ENCODE peak calls at places on chromosome 9, in ten cellular contexts. One of them, this sample, is unnamed.
A peak's percentile ranks its signal among the peaks of the same experiment; 100 is the strongest.

GRCh38 chr9:72633966-72634365 is 112.6 kb downstream of the TMC1 start:
- DNase-seq in NT2/D1: no peak
- DNase-seq in uterus: no peak
- DNase-seq in Caco-2: no peak
- DNase-seq in CD4-positive, CD25-positive, alpha-beta regulatory T cell: no peak
- DNase-seq in fibroblast of pulmonary artery: peak; percentile 40
- DNase-seq in Peyer's patch: no peak
- DNase-seq in CD8-positive, alpha-beta T cell: no peak
- DNase-seq in keratinocyte: no peak
- DNase-seq in ascending aorta: no peak
- DNase-seq in this sample: no peak

GRCh38 chr9:4160284-4160683 is 139.6 kb downstream of the GLIS3 start:
- DNase-seq in NT2/D1: no peak
- DNase-seq in uterus: no peak
- DNase-seq in Caco-2: no peak
- DNase-seq in CD4-positive, CD25-positive, alpha-beta regulatory T cell: no peak
- DNase-seq in fibroblast of pulmonary artery: no peak
- DNase-seq in Peyer's patch: no peak
- DNase-seq in CD8-positive, alpha-beta T cell: no peak
- DNase-seq in keratinocyte: no peak
- DNase-seq in ascending aorta: no peak
- DNase-seq in this sample: no peak

GRCh38 chr9:125750656-125751035 is 3.5 kb downstream of the PBX3 start:
- DNase-seq in NT2/D1: no peak
- DNase-seq in uterus: no peak
- DNase-seq in Caco-2: no peak
- DNase-seq in CD4-positive, CD25-positive, alpha-beta regulatory T cell: no peak
- DNase-seq in fibroblast of pulmonary artery: no peak
- DNase-seq in Peyer's patch: no peak
- DNase-seq in CD8-positive, alpha-beta T cell: no peak
- DNase-seq in keratinocyte: no peak
- DNase-seq in ascending aorta: no peak
- DNase-seq in this sample: no peak

GRCh38 chr9:21031091-21031817 is at the start of gene HACD4:
- DNase-seq in NT2/D1: no peak
- DNase-seq in uterus: peak; percentile 61
- DNase-seq in Caco-2: no peak
- DNase-seq in CD4-positive, CD25-positive, alpha-beta regulatory T cell: peak; percentile 74
- DNase-seq in fibroblast of pulmonary artery: peak; percentile 38
- DNase-seq in Peyer's patch: peak; percentile 79
- DNase-seq in CD8-positive, alpha-beta T cell: peak; percentile 69
- DNase-seq in keratinocyte: no peak
- DNase-seq in ascending aorta: no peak
- DNase-seq in this sample: peak; percentile 24

GRCh38 chr9:37624073-37624472 is 26.7 kb upstream of the FRMPD1 start:
- DNase-seq in NT2/D1: no peak
- DNase-seq in uterus: no peak
- DNase-seq in Caco-2: no peak
- DNase-seq in CD4-positive, CD25-positive, alpha-beta regulatory T cell: no peak
- DNase-seq in fibroblast of pulmonary artery: no peak
- DNase-seq in Peyer's patch: no peak
- DNase-seq in CD8-positive, alpha-beta T cell: no peak
- DNase-seq in keratinocyte: no peak
- DNase-seq in ascending aorta: no peak
- DNase-seq in this sample: no peak

GRCh38 chr9:35835216-35835604 is 6.2 kb downstream of the TMEM8B start:
- DNase-seq in NT2/D1: no peak
- DNase-seq in uterus: no peak
- DNase-seq in Caco-2: no peak
- DNase-seq in CD4-positive, CD25-positive, alpha-beta regulatory T cell: no peak
- DNase-seq in fibroblast of pulmonary artery: no peak
- DNase-seq in Peyer's patch: no peak
- DNase-seq in CD8-positive, alpha-beta T cell: no peak
- DNase-seq in keratinocyte: no peak
- DNase-seq in ascending aorta: no peak
- DNase-seq in this sample: no peak

GRCh38 chr9:105877719-105878118 is 183.4 kb downstream of the TMEM38B start:
- DNase-seq in NT2/D1: no peak
- DNase-seq in uterus: no peak
- DNase-seq in Caco-2: no peak
- DNase-seq in CD4-positive, CD25-positive, alpha-beta regulatory T cell: no peak
- DNase-seq in fibroblast of pulmonary artery: no peak
- DNase-seq in Peyer's patch: no peak
- DNase-seq in CD8-positive, alpha-beta T cell: no peak
- DNase-seq in keratinocyte: no peak
- DNase-seq in ascending aorta: no peak
- DNase-seq in this sample: no peak

GRCh38 chr9:16526380-16526779 is 344.1 kb downstream of the BNC2 start:
- DNase-seq in NT2/D1: no peak
- DNase-seq in uterus: no peak
- DNase-seq in Caco-2: no peak
- DNase-seq in CD4-positive, CD25-positive, alpha-beta regulatory T cell: no peak
- DNase-seq in fibroblast of pulmonary artery: peak; percentile 81
- DNase-seq in Peyer's patch: no peak
- DNase-seq in CD8-positive, alpha-beta T cell: no peak
- DNase-seq in keratinocyte: no peak
- DNase-seq in ascending aorta: no peak
- DNase-seq in this sample: no peak

GRCh38 chr9:75027187-75028107 is 646 bp downstream of the CARNMT1 start:
- DNase-seq in NT2/D1: peak; percentile 16
- DNase-seq in uterus: peak; percentile 53
- DNase-seq in Caco-2: peak; percentile 36
- DNase-seq in CD4-positive, CD25-positive, alpha-beta regulatory T cell: peak; percentile 42
- DNase-seq in fibroblast of pulmonary artery: peak; percentile 35
- DNase-seq in Peyer's patch: peak; percentile 85
- DNase-seq in CD8-positive, alpha-beta T cell: peak; percentile 31
- DNase-seq in keratinocyte: no peak
- DNase-seq in ascending aorta: no peak
- DNase-seq in this sample: peak; percentile 46

GRCh38 chr9:87223397-87224246 is 274.0 kb upstream of the DAPK1 start:
- DNase-seq in NT2/D1: no peak
- DNase-seq in uterus: no peak
- DNase-seq in Caco-2: no peak
- DNase-seq in CD4-positive, CD25-positive, alpha-beta regulatory T cell: no peak
- DNase-seq in fibroblast of pulmonary artery: peak; percentile 28
- DNase-seq in Peyer's patch: no peak
- DNase-seq in CD8-positive, alpha-beta T cell: no peak
- DNase-seq in keratinocyte: no peak
- DNase-seq in ascending aorta: no peak
- DNase-seq in this sample: no peak

GRCh38 chr9:117340422-117340821 is 74.4 kb downstream of the ASTN2 start:
- DNase-seq in NT2/D1: no peak
- DNase-seq in uterus: no peak
- DNase-seq in Caco-2: no peak
- DNase-seq in CD4-positive, CD25-positive, alpha-beta regulatory T cell: no peak
- DNase-seq in fibroblast of pulmonary artery: no peak
- DNase-seq in Peyer's patch: no peak
- DNase-seq in CD8-positive, alpha-beta T cell: no peak
- DNase-seq in keratinocyte: no peak
- DNase-seq in ascending aorta: no peak
- DNase-seq in this sample: no peak

GRCh38 chr9:129081388-129081889 is 528 bp downstream of the DOLPP1 start:
- DNase-seq in NT2/D1: peak; percentile 9
- DNase-seq in uterus: no peak
- DNase-seq in Caco-2: no peak
- DNase-seq in CD4-positive, CD25-positive, alpha-beta regulatory T cell: no peak
- DNase-seq in fibroblast of pulmonary artery: no peak
- DNase-seq in Peyer's patch: no peak
- DNase-seq in CD8-positive, alpha-beta T cell: no peak
- DNase-seq in keratinocyte: peak; percentile 13
- DNase-seq in ascending aorta: no peak
- DNase-seq in this sample: peak; percentile 20

GRCh38 chr9:121303456-121304451 is 35.8 kb downstream of the GSN start:
- DNase-seq in NT2/D1: no peak
- DNase-seq in uterus: no peak
- DNase-seq in Caco-2: no peak
- DNase-seq in CD4-positive, CD25-positive, alpha-beta regulatory T cell: no peak
- DNase-seq in fibroblast of pulmonary artery: no peak
- DNase-seq in Peyer's patch: peak; percentile 83
- DNase-seq in CD8-positive, alpha-beta T cell: no peak
- DNase-seq in keratinocyte: no peak
- DNase-seq in ascending aorta: peak; percentile 2
- DNase-seq in this sample: no peak

GRCh38 chr9:34086889-34087288 is 38.2 kb upstream of the UBAP2 start:
- DNase-seq in NT2/D1: no peak
- DNase-seq in uterus: no peak
- DNase-seq in Caco-2: no peak
- DNase-seq in CD4-positive, CD25-positive, alpha-beta regulatory T cell: no peak
- DNase-seq in fibroblast of pulmonary artery: no peak
- DNase-seq in Peyer's patch: no peak
- DNase-seq in CD8-positive, alpha-beta T cell: no peak
- DNase-seq in keratinocyte: no peak
- DNase-seq in ascending aorta: no peak
- DNase-seq in this sample: no peak

DNA sequence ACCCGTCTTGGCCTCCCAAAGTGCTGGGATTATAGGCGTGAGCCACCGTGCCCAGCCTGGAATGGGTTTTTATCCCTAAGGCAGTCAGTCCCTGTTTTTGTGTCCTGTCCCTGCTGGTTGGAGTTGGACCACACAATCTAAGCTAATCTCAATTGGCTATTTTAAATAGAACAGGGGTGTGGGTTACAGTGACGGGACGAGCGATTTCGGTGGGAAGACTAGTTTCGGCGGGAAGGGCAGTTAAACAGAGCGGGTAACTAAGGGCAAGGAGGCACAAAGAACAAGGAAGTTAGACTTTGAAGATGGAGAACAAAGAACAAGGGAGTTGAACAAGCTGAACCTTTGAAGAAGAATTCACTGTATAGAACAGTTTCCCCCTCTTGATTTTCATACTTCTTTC is 1.4 kb downstream of the GTF3C5 start:
- DNase-seq in NT2/D1: no peak
- DNase-seq in uterus: no peak
- DNase-seq in Caco-2: no peak
- DNase-seq in CD4-positive, CD25-positive, alpha-beta regulatory T cell: no peak
- DNase-seq in fibroblast of pulmonary artery: no peak
- DNase-seq in Peyer's patch: no peak
- DNase-seq in CD8-positive, alpha-beta T cell: no peak
- DNase-seq in keratinocyte: no peak
- DNase-seq in ascending aorta: no peak
- DNase-seq in this sample: no peak
- H3K4me3 ChIP-seq in NT2/D1: peak overlapping the region; percentile 96
- H3K4me3 ChIP-seq in uterus: no peak overlapping the region
- H3K4me3 ChIP-seq in Caco-2: no peak overlapping the region
- H3K4me3 ChIP-seq in CD4-positive, CD25-positive, alpha-beta regulatory T cell: peak overlapping the region; percentile 91
- H3K4me3 ChIP-seq in fibroblast of pulmonary artery: no peak overlapping the region
- H3K4me3 ChIP-seq in Peyer's patch: no peak overlapping the region
- H3K4me3 ChIP-seq in CD8-positive, alpha-beta T cell: no peak overlapping the region
- H3K4me3 ChIP-seq in keratinocyte: no peak overlapping the region
- H3K4me3 ChIP-seq in ascending aorta: no peak overlapping the region
- H3K4me3 ChIP-seq in this sample: peak overlapping the region; percentile 99

GRCh38 chr9:133458643-133459312 is 1.0 kb upstream of the CACFD1 start:
- DNase-seq in NT2/D1: no peak
- DNase-seq in uterus: no peak
- DNase-seq in Caco-2: no peak
- DNase-seq in CD4-positive, CD25-positive, alpha-beta regulatory T cell: no peak
- DNase-seq in fibroblast of pulmonary artery: no peak
- DNase-seq in Peyer's patch: no peak
- DNase-seq in CD8-positive, alpha-beta T cell: no peak
- DNase-seq in keratinocyte: no peak
- DNase-seq in ascending aorta: no peak
- DNase-seq in this sample: no peak
- H3K4me3 ChIP-seq in NT2/D1: peak overlapping the region; percentile 16
- H3K4me3 ChIP-seq in uterus: peak overlapping the region; percentile 71
- H3K4me3 ChIP-seq in Caco-2: peak overlapping the region; percentile 40
- H3K4me3 ChIP-seq in CD4-positive, CD25-positive, alpha-beta regulatory T cell: peak overlapping the region; percentile 68
- H3K4me3 ChIP-seq in fibroblast of pulmonary artery: peak overlapping the region; percentile 80
- H3K4me3 ChIP-seq in Peyer's patch: peak overlapping the region; percentile 77
- H3K4me3 ChIP-seq in CD8-positive, alpha-beta T cell: peak overlapping the region; percentile 76
- H3K4me3 ChIP-seq in keratinocyte: peak overlapping the region; percentile 89
- H3K4me3 ChIP-seq in ascending aorta: peak overlapping the region; percentile 90
- H3K4me3 ChIP-seq in this sample: peak overlapping the region; percentile 65

GRCh38 chr9:113349434-113350337 is at the start of gene BSPRY:
- DNase-seq in NT2/D1: no peak
- DNase-seq in uterus: no peak
- DNase-seq in Caco-2: no peak
- DNase-seq in CD4-positive, CD25-positive, alpha-beta regulatory T cell: peak; percentile 37
- DNase-seq in fibroblast of pulmonary artery: no peak
- DNase-seq in Peyer's patch: peak; percentile 58
- DNase-seq in CD8-positive, alpha-beta T cell: peak; percentile 36
- DNase-seq in keratinocyte: no peak
- DNase-seq in ascending aorta: no peak
- DNase-seq in this sample: no peak

GRCh38 chr9:113350937-113351336 is 1.6 kb downstream of the BSPRY start:
- DNase-seq in NT2/D1: no peak
- DNase-seq in uterus: no peak
- DNase-seq in Caco-2: no peak
- DNase-seq in CD4-positive, CD25-positive, alpha-beta regulatory T cell: no peak
- DNase-seq in fibroblast of pulmonary artery: no peak
- DNase-seq in Peyer's patch: no peak
- DNase-seq in CD8-positive, alpha-beta T cell: no peak
- DNase-seq in keratinocyte: no peak
- DNase-seq in ascending aorta: no peak
- DNase-seq in this sample: peak; percentile 50

GRCh38 chr9:113347479-113347878 is 1.9 kb upstream of the BSPRY start:
- DNase-seq in NT2/D1: no peak
- DNase-seq in uterus: no peak
- DNase-seq in Caco-2: no peak
- DNase-seq in CD4-positive, CD25-positive, alpha-beta regulatory T cell: no peak
- DNase-seq in fibroblast of pulmonary artery: no peak
- DNase-seq in Peyer's patch: no peak
- DNase-seq in CD8-positive, alpha-beta T cell: no peak
- DNase-seq in keratinocyte: no peak
- DNase-seq in ascending aorta: no peak
- DNase-seq in this sample: no peak

GRCh38 chr9:113350338-113350672 is 964 bp downstream of the BSPRY start:
- DNase-seq in NT2/D1: no peak
- DNase-seq in uterus: no peak
- DNase-seq in Caco-2: no peak
- DNase-seq in CD4-positive, CD25-positive, alpha-beta regulatory T cell: no peak
- DNase-seq in fibroblast of pulmonary artery: no peak
- DNase-seq in Peyer's patch: no peak
- DNase-seq in CD8-positive, alpha-beta T cell: no peak
- DNase-seq in keratinocyte: no peak
- DNase-seq in ascending aorta: no peak
- DNase-seq in this sample: no peak

DNA sequence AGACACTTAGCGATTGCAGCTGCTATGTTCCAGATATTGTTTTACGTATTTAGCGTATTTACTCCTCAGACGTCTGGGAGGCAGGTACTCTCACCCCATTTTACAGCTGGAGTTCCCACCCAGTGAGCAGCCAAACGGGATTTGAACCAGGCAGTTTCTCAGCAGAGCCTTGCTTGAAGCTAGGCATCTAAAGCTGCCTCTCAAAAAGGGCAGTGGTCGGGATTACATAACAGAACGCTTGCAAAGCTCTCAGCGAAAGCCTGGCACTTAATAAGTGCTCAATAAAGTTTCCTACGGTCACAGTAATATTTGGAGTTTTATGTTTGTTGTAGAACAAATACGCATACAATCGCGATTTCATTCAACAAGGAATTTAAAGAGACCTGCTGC is 302 bp upstream of the BSPRY start:
- DNase-seq in NT2/D1: no peak
- DNase-seq in uterus: no peak
- DNase-seq in Caco-2: no peak
- DNase-seq in CD4-positive, CD25-positive, alpha-beta regulatory T cell: no peak
- DNase-seq in fibroblast of pulmonary artery: no peak
- DNase-seq in Peyer's patch: no peak
- DNase-seq in CD8-positive, alpha-beta T cell: no peak
- DNase-seq in keratinocyte: no peak
- DNase-seq in ascending aorta: no peak
- DNase-seq in this sample: no peak
- H3K4me3 ChIP-seq in NT2/D1: peak overlapping the region; percentile 60
- H3K4me3 ChIP-seq in uterus: no peak overlapping the region
- H3K4me3 ChIP-seq in Caco-2: peak overlapping the region; percentile 85
- H3K4me3 ChIP-seq in CD4-positive, CD25-positive, alpha-beta regulatory T cell: no peak overlapping the region
- H3K4me3 ChIP-seq in fibroblast of pulmonary artery: no peak overlapping the region
- H3K4me3 ChIP-seq in Peyer's patch: peak overlapping the region; percentile 90
- H3K4me3 ChIP-seq in CD8-positive, alpha-beta T cell: no peak overlapping the region
- H3K4me3 ChIP-seq in keratinocyte: no peak overlapping the region
- H3K4me3 ChIP-seq in ascending aorta: peak overlapping the region; percentile 46
- H3K4me3 ChIP-seq in this sample: peak overlapping the region; percentile 62

GRCh38 chr9:130432796-130433167 is 12.0 kb upstream of the ASS1 start:
- DNase-seq in NT2/D1: no peak
- DNase-seq in uterus: no peak
- DNase-seq in Caco-2: peak; percentile 43
- DNase-seq in CD4-positive, CD25-positive, alpha-beta regulatory T cell: no peak
- DNase-seq in fibroblast of pulmonary artery: no peak
- DNase-seq in Peyer's patch: no peak
- DNase-seq in CD8-positive, alpha-beta T cell: no peak
- DNase-seq in keratinocyte: no peak
- DNase-seq in ascending aorta: no peak
- DNase-seq in this sample: no peak
- H3K4me3 ChIP-seq in NT2/D1: peak overlapping the region; percentile 61
- H3K4me3 ChIP-seq in uterus: no peak overlapping the region
- H3K4me3 ChIP-seq in Caco-2: peak overlapping the region; percentile 61
- H3K4me3 ChIP-seq in CD4-positive, CD25-positive, alpha-beta regulatory T cell: no peak overlapping the region
- H3K4me3 ChIP-seq in fibroblast of pulmonary artery: no peak overlapping the region
- H3K4me3 ChIP-seq in Peyer's patch: peak overlapping the region; percentile 44
- H3K4me3 ChIP-seq in CD8-positive, alpha-beta T cell: peak overlapping the region; percentile 30
- H3K4me3 ChIP-seq in keratinocyte: no peak overlapping the region
- H3K4me3 ChIP-seq in ascending aorta: peak overlapping the region; percentile 43
- H3K4me3 ChIP-seq in this sample: peak overlapping the region; percentile 31

This sample was measured in Jurkat, Clone E6-1.